ENCODE peak calls at places on chromosome 16, in seven cellular contexts. V is Peyer's patch, C is upper lobe of right lung, Y is nephron progenitor cell, R is lower leg skin, K is HFF-Myc, L is WERI-Rb-1. Z is an unnamed sample.

GRCh38 chr16:4909825-4910224 is 27.1 kb downstream of the PPL start:
- DNase-seq in K (no peak), Y (no peak), V (no peak), R (no peak), C (no peak), L (no peak), Z (no peak)

GRCh38 chr16:615122-615521 is 15.7 kb upstream of the WFIKKN1 start:
- DNase-seq in Y (no peak), R (no peak), L (no peak), C (no peak), K (no peak), V (no peak), Z (no peak)

GRCh38 chr16:57245472-57246113 is 534 bp downstream of the ARL2BP start:
- DNase-seq in V (peak), K (no peak), C (peak), L (peak), R (no peak), Y (no peak), Z (no peak)

GRCh38 chr16:75231570-75231969 is 12.8 kb downstream of the CTRB1 start:
- DNase-seq in K (no peak), L (no peak), R (no peak), V (no peak), Y (no peak), C (no peak), Z (no peak)

GRCh38 chr16:26905336-26905735 is 161.4 kb upstream of the C16orf82 start:
- DNase-seq in L (no peak), V (no peak), Y (no peak), K (no peak), C (no peak), R (no peak), Z (no peak)

GRCh38 chr16:17227278-17227677 is 243.5 kb downstream of the XYLT1 start:
- DNase-seq in L (no peak), V (no peak), Y (no peak), C (no peak), K (no peak), R (no peak), Z (no peak)

GRCh38 chr16:70670175-70670574 is 15.7 kb downstream of the MTSS2 start:
- DNase-seq in C (no peak), L (no peak), V (no peak), R (no peak), K (no peak), Y (no peak), Z (no peak)

GRCh38 chr16:57810197-57811024 is 8.1 kb upstream of the KIFC3 start:
- DNase-seq in K (no peak), R (peak), V (peak), C (peak), Y (peak), L (peak), Z (peak)

GRCh38 chr16:55478827-55479559 is at the start of gene MMP2:
- DNase-seq in R (peak), L (peak), V (peak), Y (peak), C (peak), K (no peak), Z (no peak)

GRCh38 chr16:64092284-64092683 is 1029.6 kb downstream of the CDH11 start:
- DNase-seq in K (peak), Y (no peak), V (no peak), C (no peak), L (no peak), R (no peak), Z (no peak)

GRCh38 chr16:76956394-76956793 is 234.6 kb upstream of the MON1B start:
- DNase-seq in K (no peak), V (no peak), L (no peak), Y (no peak), R (no peak), C (no peak), Z (no peak)

GRCh38 chr16:69567031-69567680 is 1.4 kb downstream of the NFAT5 start:
- DNase-seq in V (no peak), R (no peak), L (no peak), K (no peak), Y (peak), C (no peak), Z (no peak)

GRCh38 chr16:27818231-27818630 is 245.3 kb downstream of the GSG1L start:
- DNase-seq in L (no peak), K (no peak), V (no peak), R (no peak), Y (no peak), C (peak), Z (no peak)

GRCh38 chr16:30151091-30151490 is 28.1 kb upstream of the MAPK3 start:
- DNase-seq in V (no peak), R (no peak), K (no peak), C (no peak), L (no peak), Y (no peak), Z (no peak)

GRCh38 chr16:22123146-22123545 is 30.8 kb downstream of the VWA3A start:
- DNase-seq in R (no peak), C (no peak), K (no peak), V (no peak), Y (no peak), L (peak), Z (no peak)

GRCh38 chr16:79392081-79392480 is 208.5 kb downstream of the MAF start:
- DNase-seq in C (no peak), R (no peak), V (no peak), Y (no peak), K (no peak), L (no peak), Z (no peak)

GRCh38 chr16:80825365-80825758 is 21.0 kb upstream of the CDYL2 start:
- DNase-seq in R (no peak), K (no peak), L (no peak), V (no peak), Y (no peak), C (no peak), Z (no peak)

GRCh38 chr16:68860978-68861892 is 17.9 kb downstream of the TANGO6 start:
- DNase-seq in K (no peak), L (no peak), V (no peak), R (peak), C (no peak), Y (no peak), Z (no peak)

GRCh38 chr16:11828696-11829095 is 22.6 kb downstream of the RSL1D1 start:
- DNase-seq in R (no peak), V (no peak), C (no peak), L (no peak), K (no peak), Y (no peak), Z (no peak)
- TF ChIP-seq CTCF in R (no peak), V (no peak), C (no peak), L (no peak), K (no peak), Y (no peak), Z (no peak)

DNA sequence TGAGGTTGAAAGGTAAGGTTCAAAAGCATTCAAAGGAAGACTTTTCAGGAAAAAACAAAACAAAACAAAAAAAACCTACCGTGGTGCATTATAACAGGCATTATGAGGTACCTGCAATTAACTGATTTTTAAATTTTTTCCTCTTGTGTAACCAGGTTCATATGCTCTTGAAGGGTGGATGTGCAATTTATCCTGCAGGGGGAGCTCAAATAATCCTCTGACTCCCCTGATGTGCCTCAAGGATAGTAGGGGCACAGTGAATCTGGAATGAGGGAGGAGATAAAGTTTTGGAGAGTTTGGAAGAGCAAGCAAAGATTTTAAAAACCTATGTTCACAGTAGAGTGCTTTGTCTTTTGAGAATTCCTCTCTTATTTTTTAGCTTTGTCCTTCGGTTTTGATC is 1349.4 kb downstream of the CDH8 start:
- DNase-seq in C (no peak), Y (no peak), V (no peak), K (no peak), L (no peak), R (no peak), Z (no peak)
- TF ChIP-seq CTCF in C (no peak), Y (no peak), V (no peak), K (no peak), L (no peak), R (no peak), Z (no peak)

GRCh38 chr16:87012954-87013938 is 303.9 kb downstream of the C16orf95 start:
- DNase-seq in Y (peak), R (no peak), K (no peak), L (no peak), C (no peak), V (no peak), Z (no peak)

GRCh38 chr16:87016056-87016455 is 301.1 kb downstream of the C16orf95 start:
- DNase-seq in K (no peak), L (no peak), C (no peak), R (no peak), Y (no peak), V (no peak), Z (no peak)

GRCh38 chr16:87014112-87014511 is 303.1 kb downstream of the C16orf95 start:
- DNase-seq in C (no peak), K (no peak), Y (no peak), R (no peak), V (no peak), L (no peak), Z (no peak)

GRCh38 chr16:87016636-87017035 is 300.6 kb downstream of the C16orf95 start:
- DNase-seq in K (no peak), L (no peak), V (no peak), Y (peak), C (no peak), R (no peak), Z (no peak)

GRCh38 chr16:87017388-87018012 is 299.7 kb downstream of the C16orf95 start:
- DNase-seq in L (no peak), Y (no peak), V (no peak), K (peak), R (no peak), C (no peak), Z (no peak)
- TF ChIP-seq CTCF in L (peak), Y (no peak), V (peak), K (peak), R (no peak), C (no peak), Z (no peak)

GRCh38 chr16:47323241-47323640 is 137.6 kb downstream of the ITFG1 start:
- DNase-seq in C (no peak), Y (no peak), R (no peak), V (no peak), L (no peak), K (no peak), Z (no peak)
- TF ChIP-seq CTCF in C (no peak), Y (no peak), R (no peak), V (no peak), L (no peak), K (no peak), Z (no peak)

DNA sequence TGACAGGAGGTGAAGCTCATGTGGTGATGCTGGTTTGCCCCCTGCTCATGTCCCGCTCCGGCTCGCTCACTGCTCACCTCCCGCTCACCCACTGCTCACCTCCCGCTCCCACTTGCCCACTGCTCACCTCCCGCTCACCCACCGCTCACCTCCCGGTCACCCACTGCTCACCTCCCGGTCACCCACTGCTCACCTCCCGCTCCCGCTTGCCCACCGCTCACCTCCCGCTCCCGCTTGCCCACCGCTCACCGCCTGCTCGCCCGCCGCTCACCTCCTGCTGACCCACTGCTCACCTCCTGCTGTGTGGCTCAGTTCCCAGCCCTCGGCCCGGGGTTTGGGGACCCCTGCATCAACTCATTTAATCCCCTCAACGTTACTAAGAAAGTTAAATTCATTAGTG is 39.1 kb upstream of the SHISA9 start:
- DNase-seq in V (no peak), L (no peak), R (no peak), C (no peak), Y (no peak), K (no peak), Z (no peak)
- TF ChIP-seq CTCF in V (no peak), L (no peak), R (no peak), C (no peak), Y (no peak), K (no peak), Z (no peak)

Z was measured in natural killer cell.